ENCODE peak calls at places on chromosomes 12 and 14, in six cellular contexts. One of them, this sample, is unnamed.
A peak's percentile ranks its signal among the peaks of the same experiment; 100 is the strongest.

GRCh38 chr14:54683882-54684794 is 117.2 kb downstream of the SAMD4A start:
- DNase-seq in NCI-H1092: no peak
- DNase-seq in iPS-NIHi11: peak; percentile 70
- DNase-seq in NCI-H1105: no peak
- DNase-seq in mucosa of gallbladder: no peak
- DNase-seq in A549: no peak
- DNase-seq in this sample: no peak

GRCh38 chr12:92436847-92437246 is 265.9 kb upstream of the PLEKHG7 start:
- DNase-seq in NCI-H1092: no peak
- DNase-seq in iPS-NIHi11: no peak
- DNase-seq in NCI-H1105: no peak
- DNase-seq in mucosa of gallbladder: no peak
- DNase-seq in A549: no peak
- DNase-seq in this sample: no peak

GRCh38 chr12:9364224-9365176 is 156.3 kb upstream of the PZP start:
- DNase-seq in NCI-H1092: no peak
- DNase-seq in iPS-NIHi11: peak; percentile 51
- DNase-seq in NCI-H1105: no peak
- DNase-seq in mucosa of gallbladder: no peak
- DNase-seq in A549: no peak
- DNase-seq in this sample: no peak

GRCh38 chr12:58967551-58967950 is 47.2 kb upstream of the LRIG3 start:
- DNase-seq in NCI-H1092: no peak
- DNase-seq in iPS-NIHi11: no peak
- DNase-seq in NCI-H1105: no peak
- DNase-seq in mucosa of gallbladder: no peak
- DNase-seq in A549: no peak
- DNase-seq in this sample: no peak

GRCh38 chr14:24673059-24673458 is 39.1 kb upstream of the GZMB start:
- DNase-seq in NCI-H1092: no peak
- DNase-seq in iPS-NIHi11: no peak
- DNase-seq in NCI-H1105: no peak
- DNase-seq in mucosa of gallbladder: no peak
- DNase-seq in A549: no peak
- DNase-seq in this sample: no peak

GRCh38 chr12:4813741-4814140 is 93.5 kb downstream of the GALNT8 start:
- DNase-seq in NCI-H1092: peak; percentile 16
- DNase-seq in iPS-NIHi11: no peak
- DNase-seq in NCI-H1105: peak; percentile 85
- DNase-seq in mucosa of gallbladder: no peak
- DNase-seq in A549: no peak
- DNase-seq in this sample: no peak

GRCh38 chr14:53630336-53630735 is 326.3 kb downstream of the BMP4 start:
- DNase-seq in NCI-H1092: peak; percentile 97
- DNase-seq in iPS-NIHi11: no peak
- DNase-seq in NCI-H1105: peak; percentile 99
- DNase-seq in mucosa of gallbladder: no peak
- DNase-seq in A549: no peak
- DNase-seq in this sample: peak; percentile 100

GRCh38 chr14:52051861-52052260 is 17.0 kb downstream of the NID2 start:
- DNase-seq in NCI-H1092: no peak
- DNase-seq in iPS-NIHi11: no peak
- DNase-seq in NCI-H1105: no peak
- DNase-seq in mucosa of gallbladder: no peak
- DNase-seq in A549: no peak
- DNase-seq in this sample: no peak

GRCh38 chr12:132143328-132144071 is 619 bp downstream of the DDX51 start:
- DNase-seq in NCI-H1092: no peak
- DNase-seq in iPS-NIHi11: peak; percentile 49
- DNase-seq in NCI-H1105: no peak
- DNase-seq in mucosa of gallbladder: no peak
- DNase-seq in A549: no peak
- DNase-seq in this sample: no peak

GRCh38 chr14:71411766-71412165 is 504.5 kb downstream of the PCNX1 start:
- DNase-seq in NCI-H1092: no peak
- DNase-seq in iPS-NIHi11: no peak
- DNase-seq in NCI-H1105: no peak
- DNase-seq in mucosa of gallbladder: no peak
- DNase-seq in A549: no peak
- DNase-seq in this sample: no peak

GRCh38 chr14:104302794-104303405 is 164.5 kb downstream of the KIF26A start:
- DNase-seq in NCI-H1092: no peak
- DNase-seq in iPS-NIHi11: no peak
- DNase-seq in NCI-H1105: no peak
- DNase-seq in mucosa of gallbladder: no peak
- DNase-seq in A549: no peak
- DNase-seq in this sample: no peak